ENCODE peak calls at places on chromosomes 5 and 9, in five cellular contexts. One of them, this sample, is unnamed.

GRCh38 chr5:34015120-34015807 is 7.4 kb upstream of the AMACR start:
- DNase-seq in mesendoderm: no peak
- DNase-seq in neuronal stem cell: no peak
- DNase-seq in IMR-90: no peak
- DNase-seq in H1: no peak
- DNase-seq in this sample: no peak

GRCh38 chr5:68804343-68804742 is 289.5 kb upstream of the SLC30A5 start:
- DNase-seq in mesendoderm: no peak
- DNase-seq in neuronal stem cell: no peak
- DNase-seq in IMR-90: no peak
- DNase-seq in H1: no peak
- DNase-seq in this sample: no peak

GRCh38 chr5:8316608-8317007 is 447.7 kb downstream of the MTRR start:
- DNase-seq in mesendoderm: peak; percentile 19
- DNase-seq in neuronal stem cell: no peak
- DNase-seq in IMR-90: no peak
- DNase-seq in H1: no peak
- DNase-seq in this sample: no peak

GRCh38 chr5:103357636-103358035 is 99.1 kb downstream of the MACIR start:
- DNase-seq in mesendoderm: no peak
- DNase-seq in neuronal stem cell: no peak
- DNase-seq in IMR-90: no peak
- DNase-seq in H1: no peak
- DNase-seq in this sample: no peak

GRCh38 chr5:139795074-139796001 is at the start of gene PSD2:
- DNase-seq in mesendoderm: peak; percentile 53
- DNase-seq in neuronal stem cell: peak; percentile 32
- DNase-seq in IMR-90: no peak
- DNase-seq in H1: no peak
- DNase-seq in this sample: no peak

GRCh38 chr5:4879693-4880303 is 260.3 kb upstream of the ADAMTS16 start:
- DNase-seq in mesendoderm: peak; percentile 80
- DNase-seq in neuronal stem cell: peak; percentile 77
- DNase-seq in IMR-90: peak; percentile 47
- DNase-seq in H1: peak; percentile 61
- DNase-seq in this sample: peak; percentile 28

GRCh38 chr9:137716694-137717287 is 98.0 kb downstream of the EHMT1 start:
- DNase-seq in mesendoderm: no peak
- DNase-seq in neuronal stem cell: no peak
- DNase-seq in IMR-90: no peak
- DNase-seq in H1: no peak
- DNase-seq in this sample: no peak

GRCh38 chr5:180154821-180155220 is 54.2 kb downstream of the RASGEF1C start:
- DNase-seq in mesendoderm: no peak
- DNase-seq in neuronal stem cell: no peak
- DNase-seq in IMR-90: no peak
- DNase-seq in H1: no peak
- DNase-seq in this sample: no peak

GRCh38 chr5:155546075-155546474 is 532.5 kb downstream of the KIF4B start:
- DNase-seq in mesendoderm: no peak
- DNase-seq in neuronal stem cell: no peak
- DNase-seq in IMR-90: no peak
- DNase-seq in H1: no peak
- DNase-seq in this sample: no peak

GRCh38 chr5:146205499-146206202 is 2.2 kb downstream of the RBM27 start:
- DNase-seq in mesendoderm: no peak
- DNase-seq in neuronal stem cell: no peak
- DNase-seq in IMR-90: no peak
- DNase-seq in H1: no peak
- DNase-seq in this sample: no peak

GRCh38 chr9:124502711-124503702 is 4.2 kb downstream of the NR5A1 start:
- DNase-seq in mesendoderm: peak; percentile 61
- DNase-seq in neuronal stem cell: no peak
- DNase-seq in IMR-90: no peak
- DNase-seq in H1: no peak
- DNase-seq in this sample: no peak

GRCh38 chr9:134187821-134188420 is 23.6 kb upstream of the RNU6ATAC start:
- DNase-seq in mesendoderm: no peak
- DNase-seq in neuronal stem cell: no peak
- DNase-seq in IMR-90: no peak
- DNase-seq in H1: no peak
- DNase-seq in this sample: no peak

GRCh38 chr9:4796988-4797956 is 4.5 kb downstream of the RCL1 start:
- DNase-seq in mesendoderm: peak; percentile 83
- DNase-seq in neuronal stem cell: peak; percentile 27
- DNase-seq in IMR-90: peak; percentile 43
- DNase-seq in H1: no peak
- DNase-seq in this sample: peak; percentile 47

GRCh38 chr5:17001418-17001817 is 65.3 kb upstream of the MYO10 start:
- DNase-seq in mesendoderm: no peak
- DNase-seq in neuronal stem cell: no peak
- DNase-seq in IMR-90: peak; percentile 60
- DNase-seq in H1: no peak
- DNase-seq in this sample: peak; percentile 50

GRCh38 chr5:75052461-75053285 is at the start of gene GCNT4:
- DNase-seq in mesendoderm: peak; percentile 69
- DNase-seq in neuronal stem cell: peak; percentile 51
- DNase-seq in IMR-90: peak; percentile 36
- DNase-seq in H1: no peak
- DNase-seq in this sample: peak; percentile 68

GRCh38 chr9:34254141-34254913 is 74.7 kb downstream of the KIF24 start:
- DNase-seq in mesendoderm: no peak
- DNase-seq in neuronal stem cell: no peak
- DNase-seq in IMR-90: peak; percentile 79
- DNase-seq in H1: no peak
- DNase-seq in this sample: peak; percentile 61

GRCh38 chr5:178326054-178326715 is 93.6 kb upstream of the PHYKPL start:
- DNase-seq in mesendoderm: no peak
- DNase-seq in neuronal stem cell: no peak
- DNase-seq in IMR-90: no peak
- DNase-seq in H1: no peak
- DNase-seq in this sample: peak; percentile 54

GRCh38 chr5:91382530-91383026 is 539 bp downstream of the ARRDC3 start:
- DNase-seq in mesendoderm: peak; percentile 55
- DNase-seq in neuronal stem cell: peak; percentile 45
- DNase-seq in IMR-90: peak; percentile 33
- DNase-seq in H1: no peak
- DNase-seq in this sample: peak; percentile 48

GRCh38 chr5:56170557-56170956 is 62.6 kb downstream of the ANKRD55 start:
- DNase-seq in mesendoderm: no peak
- DNase-seq in neuronal stem cell: no peak
- DNase-seq in IMR-90: peak; percentile 87
- DNase-seq in H1: no peak
- DNase-seq in this sample: no peak

GRCh38 chr5:38467353-38468040 is 88.9 kb downstream of the LIFR start:
- DNase-seq in mesendoderm: no peak
- DNase-seq in neuronal stem cell: no peak
- DNase-seq in IMR-90: peak; percentile 56
- DNase-seq in H1: no peak
- DNase-seq in this sample: no peak

GRCh38 chr9:17251100-17251499 is 116.3 kb downstream of the CNTLN start:
- DNase-seq in mesendoderm: no peak
- DNase-seq in neuronal stem cell: no peak
- DNase-seq in IMR-90: no peak
- DNase-seq in H1: no peak
- DNase-seq in this sample: no peak

GRCh38 chr9:130451509-130452388 is 7.0 kb downstream of the ASS1 start:
- DNase-seq in mesendoderm: peak; percentile 80
- DNase-seq in neuronal stem cell: no peak
- DNase-seq in IMR-90: peak; percentile 95
- DNase-seq in H1: no peak
- DNase-seq in this sample: peak; percentile 87

GRCh38 chr9:114759512-114759911 is 46.3 kb downstream of the TNFSF15 start:
- DNase-seq in mesendoderm: no peak
- DNase-seq in neuronal stem cell: no peak
- DNase-seq in IMR-90: no peak
- DNase-seq in H1: no peak
- DNase-seq in this sample: no peak

DNA sequence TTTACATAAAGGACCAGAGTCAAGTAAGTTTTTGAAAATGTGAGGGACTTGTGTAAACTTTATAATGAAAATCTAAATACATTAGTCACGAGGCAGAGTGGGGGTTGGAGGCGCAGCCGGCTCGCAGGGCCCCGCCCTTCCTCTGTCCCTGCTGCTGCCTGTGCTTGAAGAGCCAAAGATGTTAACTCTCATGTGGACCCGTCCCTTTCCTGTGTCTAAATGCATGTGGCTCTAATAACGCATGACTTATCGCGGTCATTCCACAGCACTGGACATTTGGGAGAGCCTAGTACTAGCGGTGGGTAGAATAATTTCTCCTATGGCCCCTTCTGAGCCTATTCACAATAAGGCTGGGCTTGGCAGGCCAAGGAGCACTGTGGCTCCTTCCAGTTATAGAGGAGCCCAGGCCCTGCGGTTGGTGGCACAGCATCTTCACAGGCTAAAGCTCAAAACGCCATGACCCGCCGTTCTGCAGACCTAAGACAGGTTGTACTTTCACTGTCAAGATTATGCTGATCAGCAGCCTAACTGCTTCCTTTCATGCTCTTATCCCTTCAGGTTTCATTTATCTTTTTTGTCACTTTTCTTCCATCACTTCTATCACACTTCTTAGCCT is 82.2 kb upstream of the SIMC1 start:
- DNase-seq in mesendoderm: no peak
- DNase-seq in neuronal stem cell: no peak
- DNase-seq in IMR-90: no peak
- DNase-seq in H1: no peak
- DNase-seq in this sample: no peak
- H3K18ac ChIP-seq in mesendoderm: no peak overlapping the region
- H3K18ac ChIP-seq in neuronal stem cell: no peak overlapping the region
- H3K18ac ChIP-seq in IMR-90: peak overlapping the region; percentile 46
- H3K18ac ChIP-seq in H1: no peak overlapping the region
- H3K18ac ChIP-seq in this sample: no peak overlapping the region

DNA sequence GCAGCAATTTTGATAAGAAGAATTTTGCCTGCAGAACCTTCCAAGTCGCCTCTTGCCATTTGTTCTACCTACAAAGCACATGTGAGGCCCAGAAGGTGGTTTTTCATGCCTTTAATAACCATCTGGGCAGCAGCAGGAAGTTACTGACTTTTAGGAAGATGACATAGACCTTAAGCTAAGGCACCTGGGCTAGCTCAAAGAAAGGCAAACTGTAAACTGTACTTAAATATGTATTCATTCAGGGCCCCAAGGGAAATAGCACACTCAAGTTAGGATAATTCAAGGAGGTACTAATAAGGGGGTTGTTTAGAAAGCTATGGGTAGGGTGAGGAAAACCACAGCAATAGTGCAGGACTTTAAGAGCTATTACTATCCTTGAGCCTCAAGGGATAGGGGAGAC is 57.3 kb upstream of the HSPB3 start:
- DNase-seq in mesendoderm: no peak
- DNase-seq in neuronal stem cell: no peak
- DNase-seq in IMR-90: no peak
- DNase-seq in H1: no peak
- DNase-seq in this sample: no peak
- H3K18ac ChIP-seq in mesendoderm: no peak overlapping the region
- H3K18ac ChIP-seq in neuronal stem cell: no peak overlapping the region
- H3K18ac ChIP-seq in IMR-90: no peak overlapping the region
- H3K18ac ChIP-seq in H1: no peak overlapping the region
- H3K18ac ChIP-seq in this sample: no peak overlapping the region

GRCh38 chr5:150497989-150498317 is 10.0 kb upstream of the NDST1 start:
- DNase-seq in mesendoderm: no peak
- DNase-seq in neuronal stem cell: no peak
- DNase-seq in IMR-90: no peak
- DNase-seq in H1: no peak
- DNase-seq in this sample: no peak
- H3K18ac ChIP-seq in mesendoderm: no peak overlapping the region
- H3K18ac ChIP-seq in neuronal stem cell: peak overlapping the region; percentile 60
- H3K18ac ChIP-seq in IMR-90: peak overlapping the region; percentile 55
- H3K18ac ChIP-seq in H1: peak overlapping the region; percentile 15
- H3K18ac ChIP-seq in this sample: peak overlapping the region; percentile 79

GRCh38 chr5:81850932-81851331 is 100.0 kb upstream of the SSBP2 start:
- DNase-seq in mesendoderm: no peak
- DNase-seq in neuronal stem cell: no peak
- DNase-seq in IMR-90: no peak
- DNase-seq in H1: no peak
- DNase-seq in this sample: peak; percentile 33
- H3K18ac ChIP-seq in mesendoderm: peak overlapping the region; percentile 22
- H3K18ac ChIP-seq in neuronal stem cell: peak overlapping the region; percentile 53
- H3K18ac ChIP-seq in IMR-90: peak overlapping the region; percentile 89
- H3K18ac ChIP-seq in H1: peak overlapping the region; percentile 93
- H3K18ac ChIP-seq in this sample: peak overlapping the region; percentile 74

GRCh38 chr5:173281910-173282309 is 46.3 kb downstream of the STC2 start:
- DNase-seq in mesendoderm: peak; percentile 91
- DNase-seq in neuronal stem cell: no peak
- DNase-seq in IMR-90: peak; percentile 21
- DNase-seq in H1: peak; percentile 43
- DNase-seq in this sample: peak; percentile 65

GRCh38 chr5:173287086-173287485 is 41.1 kb downstream of the STC2 start:
- DNase-seq in mesendoderm: no peak
- DNase-seq in neuronal stem cell: no peak
- DNase-seq in IMR-90: no peak
- DNase-seq in H1: no peak
- DNase-seq in this sample: no peak

GRCh38 chr5:173279166-173279565 is 44.2 kb upstream of the NKX2-5 start:
- DNase-seq in mesendoderm: no peak
- DNase-seq in neuronal stem cell: no peak
- DNase-seq in IMR-90: no peak
- DNase-seq in H1: no peak
- DNase-seq in this sample: no peak

GRCh38 chr5:173282916-173283315 is 45.3 kb downstream of the STC2 start:
- DNase-seq in mesendoderm: no peak
- DNase-seq in neuronal stem cell: no peak
- DNase-seq in IMR-90: no peak
- DNase-seq in H1: no peak
- DNase-seq in this sample: no peak

GRCh38 chr5:173283318-173284288 is 44.6 kb downstream of the STC2 start:
- DNase-seq in mesendoderm: peak; percentile 89
- DNase-seq in neuronal stem cell: no peak
- DNase-seq in IMR-90: peak; percentile 49
- DNase-seq in H1: peak; percentile 50
- DNase-seq in this sample: peak; percentile 67
- H3K18ac ChIP-seq in mesendoderm: no peak overlapping the region
- H3K18ac ChIP-seq in neuronal stem cell: peak overlapping the region; percentile 90
- H3K18ac ChIP-seq in IMR-90: no peak overlapping the region
- H3K18ac ChIP-seq in H1: no peak overlapping the region
- H3K18ac ChIP-seq in this sample: peak overlapping the region; percentile 55

This sample was measured in mesenchymal stem cell.